ENCODE peak calls at places on chromosomes 16 and 17, in eight cellular contexts. D is GM23248, R is HCT116, W is PC-3, P is A673, H is PC-9, N is stomach, U is DND-41. K is an unnamed sample. For H3K4me1, the result is how much of the 10 kb centered on the place peaks cover.

GRCh38 chr17:42340691-42341127 is 47.5 kb downstream of the STAT3 start:
- DNase-seq in N (no peak), U (no peak), D (peak), P (no peak), H (peak), R (no peak), W (no peak), K (no peak)

GRCh38 chr16:87415441-87415840 is 23.3 kb downstream of the MAP1LC3B start:
- DNase-seq in R (no peak), P (no peak), W (no peak), D (no peak), N (no peak), U (no peak), H (no peak), K (no peak)

GRCh38 chr17:81100668-81101067 is 64.6 kb upstream of the PVALEF start:
- DNase-seq in N (no peak), W (no peak), U (no peak), P (no peak), R (no peak), H (no peak), D (no peak), K (no peak)

GRCh38 chr16:75105306-75106061 is 11.1 kb downstream of the LDHD start:
- DNase-seq in N (no peak), H (no peak), U (peak), R (no peak), D (peak), W (no peak), P (peak), K (no peak)

GRCh38 chr16:57541754-57542435 is 548 bp upstream of the ADGRG5 start:
- DNase-seq in R (no peak), H (no peak), N (no peak), D (no peak), W (no peak), U (no peak), P (no peak), K (no peak)

GRCh38 chr16:85283305-85284050 is 171.2 kb upstream of the CIBAR2 start:
- DNase-seq in U (no peak), R (no peak), H (no peak), N (no peak), P (no peak), D (no peak), W (no peak), K (no peak)

GRCh38 chr17:39461911-39462641 is 790 bp downstream of the CDK12 start:
- DNase-seq in U (peak), N (peak), W (peak), P (no peak), D (peak), H (no peak), R (no peak), K (peak)

GRCh38 chr16:11990672-11991390 is 14.3 kb downstream of the SNX29 start:
- DNase-seq in H (no peak), N (no peak), P (no peak), D (no peak), R (no peak), U (no peak), W (no peak), K (no peak)

GRCh38 chr16:11583889-11584565 is 2.7 kb downstream of the LITAF start:
- DNase-seq in H (peak), N (peak), U (no peak), W (peak), D (no peak), P (no peak), R (no peak), K (no peak)

GRCh38 chr16:57622361-57623250 is 5.8 kb upstream of the ADGRG1 start:
- DNase-seq in D (no peak), P (no peak), N (no peak), U (no peak), W (no peak), R (no peak), H (no peak), K (no peak)

GRCh38 chr16:720990-721764 is at the start of gene ANTKMT:
- DNase-seq in U (peak), R (no peak), P (peak), W (peak), H (peak), N (peak), D (peak), K (peak)

GRCh38 chr17:2343421-2343820 is 6.1 kb downstream of the SGSM2 start:
- DNase-seq in D (peak), W (peak), N (no peak), U (no peak), R (no peak), P (no peak), H (no peak), K (no peak)

GRCh38 chr16:10265770-10266615 is 83.8 kb upstream of the GRIN2A start:
- DNase-seq in W (no peak), H (no peak), R (no peak), N (no peak), D (no peak), U (no peak), P (no peak), K (no peak)

GRCh38 chr16:81996664-81997529 is 14.4 kb downstream of the SDR42E1 start:
- DNase-seq in H (no peak), R (peak), N (no peak), W (peak), U (no peak), D (peak), P (peak), K (no peak)

GRCh38 chr17:22142091-22142490 is 449.8 kb downstream of the KCNJ18 start:
- DNase-seq in U (no peak), N (no peak), P (no peak), W (no peak), H (no peak), R (no peak), D (no peak), K (no peak)

GRCh38 chr17:40363480-40363838 is 1.1 kb downstream of the GJD3 start:
- DNase-seq in R (no peak), D (peak), H (no peak), P (no peak), U (no peak), N (no peak), W (no peak), K (peak)

GRCh38 chr17:14372905-14373559 is 72.2 kb downstream of the HS3ST3B1 start:
- DNase-seq in U (no peak), D (no peak), N (no peak), W (no peak), P (no peak), H (no peak), R (no peak), K (no peak)

GRCh38 chr17:41624208-41625101 is at the start of gene KRT17:
- DNase-seq in N (no peak), R (no peak), U (no peak), P (peak), W (peak), D (no peak), H (no peak), K (no peak)

GRCh38 chr17:45650601-45651000 is 133.5 kb upstream of the CRHR1 start:
- DNase-seq in R (no peak), N (no peak), P (no peak), H (no peak), D (no peak), U (no peak), W (no peak), K (no peak)

GRCh38 chr17:15238064-15238463 is 27.1 kb downstream of the PMP22 start:
- DNase-seq in R (no peak), D (no peak), U (no peak), N (no peak), H (no peak), P (no peak), W (no peak), K (no peak)

GRCh38 chr17:64497565-64498035 is 746 bp upstream of the POLG2 start:
- DNase-seq in H (no peak), R (no peak), N (no peak), P (no peak), D (no peak), U (no peak), W (no peak), K (no peak)

GRCh38 chr17:5272313-5272712 is 9.8 kb upstream of the RABEP1 start:
- DNase-seq in P (no peak), N (no peak), U (no peak), D (peak), H (no peak), R (no peak), W (peak), K (no peak)

GRCh38 chr16:22373662-22374310 is 633 bp downstream of the CDR2 start:
- DNase-seq in W (no peak), P (peak), N (peak), R (no peak), D (peak), H (no peak), U (peak), K (no peak)

GRCh38 chr16:27429981-27430441 is 28.0 kb downstream of the IL21R start:
- DNase-seq in H (no peak), P (no peak), D (no peak), N (peak), U (no peak), W (no peak), R (no peak), K (no peak)

GRCh38 chr16:87855852-87856715 is 13.2 kb downstream of the SLC7A5 start:
- DNase-seq in N (peak), R (no peak), P (no peak), U (no peak), D (no peak), W (peak), H (no peak), K (no peak)

GRCh38 chr16:66207139-66207863 is 159.2 kb upstream of the CDH5 start:
- DNase-seq in R (no peak), U (no peak), D (peak), P (peak), W (no peak), N (no peak), H (no peak), K (no peak)

GRCh38 chr17:72446525-72447250 is 325.9 kb downstream of the SOX9 start:
- DNase-seq in D (no peak), H (no peak), N (no peak), W (no peak), R (no peak), U (no peak), P (no peak), K (no peak)

GRCh38 chr16:24861461-24861860 is 15.7 kb downstream of the SLC5A11 start:
- DNase-seq in W (no peak), H (no peak), U (no peak), N (no peak), P (no peak), D (no peak), R (no peak), K (no peak)

GRCh38 chr17:44529864-44530263 is 26.7 kb upstream of the GPATCH8 start:
- DNase-seq in D (no peak), P (no peak), U (no peak), R (no peak), W (peak), N (no peak), H (peak), K (no peak)

GRCh38 chr16:19935696-19936095 is 51.0 kb upstream of the GPRC5B start:
- DNase-seq in H (no peak), U (no peak), N (no peak), R (no peak), W (no peak), D (no peak), P (no peak), K (no peak)

GRCh38 chr16:78609542-78610253 is 510.2 kb downstream of the WWOX start:
- DNase-seq in P (no peak), R (no peak), H (no peak), W (no peak), U (no peak), D (no peak), N (no peak), K (no peak)

GRCh38 chr17:31428512-31428911 is 37.0 kb downstream of the RAB11FIP4 start:
- DNase-seq in H (no peak), N (no peak), D (no peak), R (no peak), W (no peak), U (no peak), P (no peak), K (no peak)

GRCh38 chr17:31433091-31433790 is 41.8 kb downstream of the RAB11FIP4 start:
- DNase-seq in R (no peak), W (no peak), H (no peak), U (peak), D (no peak), N (no peak), P (no peak), K (no peak)

GRCh38 chr17:31431795-31432658 is 40.6 kb downstream of the RAB11FIP4 start:
- DNase-seq in P (no peak), W (no peak), R (no peak), U (no peak), D (no peak), N (no peak), H (no peak), K (peak)

GRCh38 chr17:31433811-31434210 is 42.3 kb downstream of the RAB11FIP4 start:
- DNase-seq in P (no peak), R (no peak), W (no peak), D (no peak), H (no peak), U (no peak), N (no peak), K (no peak)

DNA sequence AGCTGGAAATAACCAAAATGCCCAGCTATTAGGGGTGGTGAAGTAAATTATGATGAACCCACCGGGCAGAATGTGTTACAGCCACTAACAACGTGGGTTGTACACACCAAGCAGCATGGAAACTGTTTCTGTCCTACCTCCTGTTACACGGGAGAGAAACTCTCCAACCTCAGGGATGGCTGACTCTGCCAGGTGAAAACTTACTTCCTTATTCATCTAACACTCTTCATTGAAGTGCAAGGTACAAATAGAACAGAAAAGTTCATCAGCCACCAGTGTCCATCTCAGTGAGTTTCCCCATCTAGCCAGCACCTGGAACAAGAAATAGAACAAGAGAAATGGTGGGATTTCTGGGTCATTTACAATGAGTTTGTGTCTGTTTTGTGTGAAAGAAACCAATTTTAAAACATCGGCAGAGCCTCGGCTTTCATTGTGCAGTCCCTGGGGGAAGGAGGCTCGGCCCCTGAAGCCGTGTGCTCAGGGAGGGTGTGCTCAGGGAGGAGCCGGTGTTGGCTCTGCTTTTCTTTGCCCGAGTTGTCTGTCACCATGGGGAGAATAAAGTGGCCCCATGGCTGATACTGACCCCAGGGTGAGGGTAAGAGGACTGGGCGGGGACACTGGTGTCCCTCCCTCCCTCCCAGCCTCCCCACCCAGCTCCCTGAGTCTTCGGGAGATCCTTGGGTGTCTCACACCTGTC is 39.8 kb downstream of the RAB11FIP4 start:
- DNase-seq in U (no peak), D (no peak), N (no peak), H (no peak), W (no peak), R (no peak), P (no peak), K (peak)
- H3K4me1 ChIP-seq in U (under half), D (under half), N (under half), H (under half), W (under half), R (under half), P (under half), K (under half)

DNA sequence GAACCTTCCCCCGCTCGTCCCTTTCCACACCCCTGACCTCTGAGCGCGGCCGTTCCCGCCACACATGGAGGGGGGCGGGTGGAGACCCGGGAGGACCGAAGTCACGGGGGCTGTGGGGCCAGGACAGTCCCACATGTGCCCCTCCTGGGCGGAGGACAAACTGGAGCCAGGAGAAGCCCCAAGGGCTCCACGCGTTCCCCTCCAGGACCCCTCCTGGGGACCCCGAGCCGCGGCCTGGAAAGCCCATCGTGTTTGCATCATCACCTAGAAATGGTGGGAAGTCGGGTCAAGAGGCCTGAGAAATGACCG is 607 bp upstream of the ABR start:
- DNase-seq in U (no peak), D (no peak), R (no peak), H (no peak), N (no peak), W (no peak), P (no peak), K (no peak)
- H3K4me3 ChIP-seq in U (no peak), D (peak), R (peak), H (peak), N (peak), W (peak), P (peak), K (peak)

GRCh38 chr17:17416400-17417360 is 60.1 kb upstream of the MED9 start:
- DNase-seq in W (peak), H (peak), P (peak), U (no peak), D (peak), R (no peak), N (peak), K (no peak)
- H3K4me1 ChIP-seq in W (half or more), H (under half), P (under half), U (under half), D (under half), R (under half), N (under half), K (under half)

GRCh38 chr17:46771601-46772012 is 46.9 kb downstream of the WNT3 start:
- DNase-seq in P (no peak), D (peak), N (peak), U (peak), W (peak), R (no peak), H (no peak), K (peak)
- H3K4me3 ChIP-seq in P (peak), D (peak), N (peak), U (peak), W (peak), R (peak), H (peak), K (peak)

DNA sequence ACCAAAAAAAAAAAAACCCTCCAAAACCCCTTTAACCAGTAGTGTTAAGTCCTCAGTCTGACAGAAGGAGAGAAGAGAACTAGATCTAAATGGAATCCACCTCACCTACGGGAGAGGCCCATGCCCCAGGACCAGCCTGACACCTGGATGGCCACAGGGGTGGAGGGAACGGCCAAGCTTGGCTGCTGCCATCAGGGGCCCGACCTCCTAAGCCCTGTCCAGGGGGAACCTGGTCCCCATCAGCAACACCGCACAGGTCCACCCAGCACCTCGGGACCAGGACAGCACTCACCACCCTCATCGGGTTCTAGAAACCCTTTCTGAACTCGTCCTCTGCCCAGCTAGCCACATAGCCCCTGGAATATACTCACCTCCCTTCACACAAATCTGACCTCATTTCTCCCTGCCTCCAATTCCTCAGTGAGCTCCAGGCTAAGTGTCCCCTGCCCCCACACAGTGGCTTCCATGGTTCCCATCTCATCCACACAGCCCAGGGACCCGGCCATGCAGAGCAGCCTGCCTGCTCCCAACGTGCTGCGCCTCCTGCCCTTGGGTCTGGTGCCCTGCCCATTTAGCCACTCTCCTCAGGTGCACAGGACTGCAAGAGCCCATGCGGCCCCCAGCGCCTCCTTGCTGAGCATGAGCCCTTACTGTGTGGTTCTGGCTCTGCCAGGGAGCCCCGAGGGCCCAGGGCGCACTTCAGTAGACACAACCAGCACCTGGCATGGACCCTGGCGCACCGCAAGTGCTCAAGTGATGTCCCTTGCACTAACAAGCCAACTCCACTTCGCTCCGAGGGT is 18.3 kb upstream of the CYTH1 start:
- DNase-seq in D (no peak), H (no peak), P (no peak), N (no peak), W (no peak), U (no peak), R (no peak), K (no peak)
- H3K4me1 ChIP-seq in D (under half), H (under half), P (under half), N (under half), W (under half), U (under half), R (under half), K (under half)

GRCh38 chr17:75877752-75878173 is 618 bp downstream of the TRIM47 start:
- DNase-seq in W (peak), R (no peak), H (peak), D (peak), N (peak), U (peak), P (peak), K (peak)

GRCh38 chr17:75876938-75877751 is 1.2 kb downstream of the TRIM47 start:
- DNase-seq in P (no peak), N (peak), H (peak), R (peak), U (no peak), D (peak), W (peak), K (peak)

GRCh38 chr17:75875940-75876189 is 2.5 kb downstream of the TRIM47 start:
- DNase-seq in U (no peak), P (no peak), R (no peak), N (no peak), W (no peak), D (no peak), H (no peak), K (no peak)

GRCh38 chr17:75875182-75875939 is 3.0 kb downstream of the TRIM47 start:
- DNase-seq in H (no peak), N (peak), R (no peak), W (no peak), P (no peak), U (no peak), D (no peak), K (no peak)

GRCh38 chr17:75876190-75876937 is 2.0 kb downstream of the TRIM47 start:
- DNase-seq in U (peak), P (no peak), D (peak), R (peak), H (peak), W (peak), N (peak), K (no peak)
- H3K4me3 ChIP-seq in U (no peak), P (no peak), D (peak), R (peak), H (peak), W (peak), N (peak), K (peak)

GRCh38 chr16:4481965-4482364 is 5.8 kb downstream of the HMOX2 start:
- DNase-seq in H (no peak), N (no peak), W (no peak), R (no peak), P (no peak), U (no peak), D (no peak), K (no peak)

GRCh38 chr16:4486126-4486893 is 10.1 kb downstream of the HMOX2 start:
- DNase-seq in R (no peak), N (peak), D (no peak), H (no peak), P (no peak), W (no peak), U (no peak), K (no peak)

GRCh38 chr16:4475880-4476790 is at the start of gene HMOX2:
- DNase-seq in U (peak), H (peak), D (peak), W (peak), R (peak), P (peak), N (peak), K (peak)

GRCh38 chr16:4477966-4478365 is 1.8 kb downstream of the HMOX2 start:
- DNase-seq in N (no peak), W (peak), D (peak), U (no peak), P (no peak), H (peak), R (peak), K (peak)

GRCh38 chr16:4481526-4481925 is 5.3 kb downstream of the HMOX2 start:
- DNase-seq in U (no peak), N (no peak), H (no peak), R (no peak), D (no peak), P (no peak), W (no peak), K (no peak)
- H3K4me1 ChIP-seq in U (under half), N (half or more), H (under half), R (under half), D (under half), P (under half), W (under half), K (under half)

GRCh38 chr16:88974080-88974479 is 2.9 kb downstream of the CBFA2T3 start:
- DNase-seq in H (no peak), N (no peak), R (no peak), P (no peak), U (no peak), W (no peak), D (no peak), K (no peak)
- H3K4me3 ChIP-seq in H (no peak), N (no peak), R (no peak), P (no peak), U (no peak), W (no peak), D (no peak), K (no peak)